ENCODE peak calls at places on chromosomes 7 and 10, in six cellular contexts. R is tibial artery, J is Karpas-422, K is colonic mucosa, X is body of pancreas, L is cardiac fibroblast. U is an unnamed sample.
A peak's percentile ranks its signal among the peaks of the same experiment; 100 is the strongest.

GRCh38 chr7:1922870-1923236 is 252.8 kb downstream of the ELFN1 start:
- DNase-seq in R (no peak), J (no peak), K (no peak), X (no peak), L (no peak), U (no peak)

GRCh38 chr7:77338883-77339629 is 77.1 kb downstream of the GSAP start:
- DNase-seq in R (no peak), J (no peak), K (no peak), X (no peak), L (peak; percentile 59), U (no peak)

GRCh38 chr10:124049484-124049883 is 43.9 kb downstream of the CHST15 start:
- DNase-seq in R (peak; percentile 3), J (no peak), K (no peak), X (no peak), L (no peak), U (peak; percentile 33)

GRCh38 chr7:44587843-44588711 is 6.0 kb upstream of the TMED4 start:
- DNase-seq in R (peak; percentile 51), J (peak; percentile 83), K (peak; percentile 71), X (peak; percentile 71), L (peak; percentile 79), U (peak; percentile 63)

GRCh38 chr10:86536294-86536861 is 14.8 kb upstream of the WAPL start:
- DNase-seq in R (no peak), J (no peak), K (no peak), X (no peak), L (no peak), U (no peak)

GRCh38 chr7:26365077-26365896 is 73.6 kb downstream of the SNX10 start:
- DNase-seq in R (no peak), J (peak; percentile 94), K (peak; percentile 65), X (peak; percentile 78), L (peak; percentile 83), U (peak; percentile 70)

GRCh38 chr10:129536336-129536735 is 69.3 kb downstream of the MGMT start:
- DNase-seq in R (no peak), J (no peak), K (no peak), X (no peak), L (no peak), U (no peak)

GRCh38 chr10:21172774-21173432 is 275.8 kb upstream of the NEBL start:
- DNase-seq in R (no peak), J (no peak), K (peak; percentile 52), X (peak; percentile 36), L (peak; percentile 24), U (no peak)

GRCh38 chr7:11648980-11649379 is 183.0 kb downstream of the THSD7A start:
- DNase-seq in R (no peak), J (no peak), K (no peak), X (no peak), L (peak; percentile 84), U (peak; percentile 65)

GRCh38 chr10:125551247-125551646 is 131.7 kb downstream of the TEX36 start:
- DNase-seq in R (no peak), J (no peak), K (no peak), X (no peak), L (no peak), U (no peak)

GRCh38 chr7:105284014-105284413 is 104.7 kb downstream of the SRPK2 start:
- DNase-seq in R (no peak), J (no peak), K (no peak), X (no peak), L (no peak), U (no peak)

GRCh38 chr10:103968441-103969391 is 1.8 kb downstream of the SLK start:
- DNase-seq in R (no peak), J (no peak), K (no peak), X (no peak), L (peak; percentile 15), U (no peak)
- H3K4me3 ChIP-seq in R (peak overlapping the region; percentile 96), J (peak overlapping the region; percentile 92), K (peak overlapping the region; percentile 77), X (peak overlapping the region; percentile 89), L (peak overlapping the region; percentile 72), U (peak overlapping the region; percentile 90)

GRCh38 chr10:35126062-35126529 is 550 bp upstream of the CREM start:
- DNase-seq in R (no peak), J (no peak), K (no peak), X (no peak), L (no peak), U (no peak)
- H3K4me3 ChIP-seq in R (peak overlapping the region; percentile 89), J (peak overlapping the region; percentile 98), K (peak overlapping the region; percentile 81), X (peak overlapping the region; percentile 18), L (peak overlapping the region; percentile 78), U (peak overlapping the region; percentile 82)

GRCh38 chr7:114930107-114930521 is 8.2 kb downstream of the MDFIC start:
- DNase-seq in R (no peak), J (no peak), K (no peak), X (no peak), L (peak; percentile 60), U (no peak)
- H3K4me3 ChIP-seq in R (no peak overlapping the region), J (no peak overlapping the region), K (no peak overlapping the region), X (no peak overlapping the region), L (no peak overlapping the region), U (no peak overlapping the region)

GRCh38 chr10:84524435-84524834 is 196.0 kb downstream of the CCSER2 start:
- DNase-seq in R (no peak), J (no peak), K (no peak), X (no peak), L (no peak), U (no peak)
- H3K4me3 ChIP-seq in R (no peak overlapping the region), J (no peak overlapping the region), K (no peak overlapping the region), X (no peak overlapping the region), L (no peak overlapping the region), U (no peak overlapping the region)

DNA sequence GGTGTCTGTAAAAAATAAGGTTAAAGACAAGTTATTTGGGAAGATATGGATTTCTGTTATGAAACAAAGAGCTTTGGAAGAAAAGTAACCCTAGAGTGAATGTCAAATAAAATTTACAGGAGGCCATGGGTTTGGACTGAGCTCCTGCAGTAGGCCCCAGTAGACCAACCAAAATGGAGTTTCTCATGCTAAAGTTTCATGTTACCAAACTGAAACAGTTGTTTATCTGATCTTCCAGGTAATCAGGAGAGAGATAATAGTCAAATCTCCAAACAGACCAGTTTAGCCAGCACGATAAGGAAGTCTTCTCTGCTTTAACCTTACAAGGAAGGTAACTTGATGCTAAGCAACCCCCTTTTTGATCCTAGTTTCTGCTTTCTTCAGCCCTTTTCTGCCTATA is 60.7 kb upstream of the ICA1 start:
- DNase-seq in R (no peak), J (no peak), K (no peak), X (no peak), L (no peak), U (no peak)
- H3K4me3 ChIP-seq in R (no peak overlapping the region), J (no peak overlapping the region), K (no peak overlapping the region), X (no peak overlapping the region), L (no peak overlapping the region), U (no peak overlapping the region)

GRCh38 chr10:4243169-4243568 is 458.2 kb upstream of the KLF6 start:
- DNase-seq in R (no peak), J (no peak), K (no peak), X (no peak), L (no peak), U (no peak)
- H3K4me3 ChIP-seq in R (peak overlapping the region; percentile 52), J (no peak overlapping the region), K (no peak overlapping the region), X (no peak overlapping the region), L (peak overlapping the region; percentile 41), U (peak overlapping the region; percentile 35)

GRCh38 chr7:50855526-50855925 is 72.8 kb upstream of the GRB10 start:
- DNase-seq in R (no peak), J (no peak), K (no peak), X (no peak), L (no peak), U (no peak)

GRCh38 chr7:50854247-50854646 is 71.6 kb upstream of the GRB10 start:
- DNase-seq in R (no peak), J (no peak), K (no peak), X (no peak), L (no peak), U (no peak)

GRCh38 chr7:50856231-50856630 is 73.5 kb upstream of the GRB10 start:
- DNase-seq in R (no peak), J (no peak), K (no peak), X (no peak), L (no peak), U (no peak)

GRCh38 chr7:50853311-50853710 is 70.6 kb upstream of the GRB10 start:
- DNase-seq in R (no peak), J (no peak), K (no peak), X (no peak), L (no peak), U (no peak)

DNA sequence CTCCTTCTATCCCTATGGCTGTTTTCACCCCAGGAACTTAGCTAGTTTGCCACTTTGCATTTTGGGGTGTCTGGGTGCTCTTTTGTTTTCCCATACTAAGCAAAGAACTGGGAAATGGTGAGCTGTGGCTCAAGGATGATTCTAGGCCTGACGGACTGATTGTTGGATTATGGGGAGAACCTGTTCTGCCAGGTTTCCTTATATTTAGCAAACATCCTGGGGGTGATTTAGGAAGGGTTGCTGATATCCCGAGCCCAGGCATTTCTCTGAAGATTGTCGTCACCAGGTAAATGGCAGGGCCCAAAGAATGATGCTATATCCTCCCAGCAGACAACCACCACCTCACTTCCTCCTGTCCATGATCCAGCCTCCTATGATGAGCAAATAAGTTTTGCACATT is 72.1 kb upstream of the GRB10 start:
- DNase-seq in R (no peak), J (no peak), K (no peak), X (no peak), L (no peak), U (no peak)
- H3K4me3 ChIP-seq in R (no peak overlapping the region), J (no peak overlapping the region), K (no peak overlapping the region), X (no peak overlapping the region), L (no peak overlapping the region), U (no peak overlapping the region)

DNA sequence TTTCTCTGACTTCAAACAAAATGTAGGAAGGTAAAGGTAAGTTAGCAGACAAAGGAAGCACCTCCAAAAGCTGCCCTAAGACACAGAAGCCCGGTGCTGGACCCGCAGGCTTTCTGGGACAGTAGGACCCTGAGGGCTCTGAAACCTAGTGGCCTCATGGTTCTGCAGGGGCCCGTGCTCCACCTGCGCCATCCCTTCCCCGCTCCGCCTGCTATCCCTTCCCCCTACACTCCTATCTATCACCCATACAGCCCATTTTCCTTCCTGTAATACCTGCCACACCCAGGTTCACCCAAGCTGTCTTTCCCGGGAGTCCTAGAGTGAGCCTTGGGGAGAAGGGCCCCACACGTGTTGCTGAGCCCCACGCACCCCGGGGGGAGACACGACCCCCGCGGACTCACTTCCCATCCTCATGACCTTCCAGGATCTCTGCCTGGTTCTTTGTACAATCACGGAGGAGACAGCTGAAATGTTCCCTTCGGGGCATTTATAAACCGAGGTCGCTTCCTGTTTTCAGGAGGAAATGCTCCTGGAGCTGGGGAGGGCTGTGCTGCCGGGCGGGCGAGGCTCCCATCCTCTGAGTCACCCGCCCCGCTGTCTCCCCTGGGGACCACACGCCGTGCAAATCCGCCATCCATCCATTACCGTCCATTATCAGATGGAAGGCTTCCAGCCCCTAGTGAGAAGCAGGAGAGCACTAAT is 251.7 kb upstream of the PITRM1 start:
- DNase-seq in R (peak; percentile 47), J (no peak), K (peak; percentile 37), X (peak; percentile 52), L (peak; percentile 79), U (peak; percentile 69)
- H3K4me3 ChIP-seq in R (no peak overlapping the region), J (no peak overlapping the region), K (no peak overlapping the region), X (no peak overlapping the region), L (peak overlapping the region; percentile 37), U (peak overlapping the region; percentile 12)

DNA sequence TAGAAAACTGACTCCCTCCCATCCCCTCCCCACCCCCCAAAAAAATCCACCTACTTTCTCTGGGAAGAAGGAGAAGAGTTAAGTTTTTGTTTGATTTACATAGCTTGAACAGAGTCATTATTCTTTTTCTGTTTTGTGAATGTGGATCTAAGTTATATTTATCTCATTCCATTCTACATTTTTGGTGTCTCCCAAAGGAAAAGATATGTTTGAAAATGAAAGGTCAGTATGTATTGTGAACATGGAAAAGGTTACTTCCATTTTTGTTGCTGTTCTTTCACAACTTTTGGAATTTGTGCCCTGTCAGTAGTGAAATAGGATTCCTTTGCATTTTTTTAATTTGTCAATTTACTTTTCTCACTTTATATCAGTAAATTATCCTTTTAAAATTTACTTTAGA is 547.9 kb downstream of the SUGCT start:
- DNase-seq in R (no peak), J (no peak), K (no peak), X (no peak), L (peak; percentile 43), U (no peak)
- H3K4me3 ChIP-seq in R (no peak overlapping the region), J (no peak overlapping the region), K (no peak overlapping the region), X (no peak overlapping the region), L (no peak overlapping the region), U (no peak overlapping the region)